ENCODE peak calls at places on chromosomes 1 and 21, in six cellular contexts. One of them, this sample, is unnamed.

GRCh38 chr1:6260433-6260934 is 414 bp downstream of the GPR153 start:
- DNase-seq in sigmoid colon: peak; percentile 77
- DNase-seq in breast epithelium: no peak
- DNase-seq in mammary epithelial cell: peak; percentile 28
- DNase-seq in cardiac fibroblast: peak; percentile 37
- DNase-seq in spleen: no peak
- DNase-seq in this sample: no peak

GRCh38 chr21:45926281-45926680 is 55.3 kb upstream of the COL6A1 start:
- DNase-seq in sigmoid colon: no peak
- DNase-seq in breast epithelium: no peak
- DNase-seq in mammary epithelial cell: no peak
- DNase-seq in cardiac fibroblast: peak; percentile 16
- DNase-seq in spleen: no peak
- DNase-seq in this sample: no peak

GRCh38 chr1:42922687-42923366 is 35.8 kb downstream of the SLC2A1 start:
- DNase-seq in sigmoid colon: no peak
- DNase-seq in breast epithelium: no peak
- DNase-seq in mammary epithelial cell: peak; percentile 72
- DNase-seq in cardiac fibroblast: peak; percentile 58
- DNase-seq in spleen: peak; percentile 65
- DNase-seq in this sample: peak; percentile 63

GRCh38 chr1:8706995-8707396 is 110.4 kb downstream of the RERE start:
- DNase-seq in sigmoid colon: no peak
- DNase-seq in breast epithelium: no peak
- DNase-seq in mammary epithelial cell: no peak
- DNase-seq in cardiac fibroblast: peak; percentile 73
- DNase-seq in spleen: no peak
- DNase-seq in this sample: peak; percentile 68

GRCh38 chr1:64975740-64976139 is 9.4 kb upstream of the JAK1 start:
- DNase-seq in sigmoid colon: no peak
- DNase-seq in breast epithelium: no peak
- DNase-seq in mammary epithelial cell: no peak
- DNase-seq in cardiac fibroblast: no peak
- DNase-seq in spleen: no peak
- DNase-seq in this sample: no peak

GRCh38 chr21:41673071-41673470 is 93.8 kb downstream of the RIPK4 start:
- DNase-seq in sigmoid colon: no peak
- DNase-seq in breast epithelium: no peak
- DNase-seq in mammary epithelial cell: no peak
- DNase-seq in cardiac fibroblast: no peak
- DNase-seq in spleen: peak; percentile 58
- DNase-seq in this sample: no peak

GRCh38 chr1:36994863-36995262 is 39.5 kb downstream of the GRIK3 start:
- DNase-seq in sigmoid colon: no peak
- DNase-seq in breast epithelium: no peak
- DNase-seq in mammary epithelial cell: no peak
- DNase-seq in cardiac fibroblast: no peak
- DNase-seq in spleen: no peak
- DNase-seq in this sample: no peak

GRCh38 chr1:10904396-10905358 is 107.8 kb upstream of the TARDBP start:
- DNase-seq in sigmoid colon: no peak
- DNase-seq in breast epithelium: no peak
- DNase-seq in mammary epithelial cell: no peak
- DNase-seq in cardiac fibroblast: peak; percentile 54
- DNase-seq in spleen: peak; percentile 84
- DNase-seq in this sample: peak; percentile 27

GRCh38 chr1:221246628-221247027 is 367.4 kb downstream of the HLX start:
- DNase-seq in sigmoid colon: no peak
- DNase-seq in breast epithelium: no peak
- DNase-seq in mammary epithelial cell: no peak
- DNase-seq in cardiac fibroblast: no peak
- DNase-seq in spleen: no peak
- DNase-seq in this sample: no peak

GRCh38 chr1:77516106-77516505 is 166.4 kb downstream of the ZZZ3 start:
- DNase-seq in sigmoid colon: no peak
- DNase-seq in breast epithelium: no peak
- DNase-seq in mammary epithelial cell: no peak
- DNase-seq in cardiac fibroblast: no peak
- DNase-seq in spleen: no peak
- DNase-seq in this sample: no peak

GRCh38 chr1:51086496-51087271 is 15.3 kb upstream of the C1orf185 start:
- DNase-seq in sigmoid colon: no peak
- DNase-seq in breast epithelium: no peak
- DNase-seq in mammary epithelial cell: no peak
- DNase-seq in cardiac fibroblast: no peak
- DNase-seq in spleen: no peak
- DNase-seq in this sample: no peak

GRCh38 chr1:51093566-51093965 is 8.5 kb upstream of the C1orf185 start:
- DNase-seq in sigmoid colon: no peak
- DNase-seq in breast epithelium: no peak
- DNase-seq in mammary epithelial cell: peak; percentile 83
- DNase-seq in cardiac fibroblast: peak; percentile 27
- DNase-seq in spleen: no peak
- DNase-seq in this sample: peak; percentile 27

DNA sequence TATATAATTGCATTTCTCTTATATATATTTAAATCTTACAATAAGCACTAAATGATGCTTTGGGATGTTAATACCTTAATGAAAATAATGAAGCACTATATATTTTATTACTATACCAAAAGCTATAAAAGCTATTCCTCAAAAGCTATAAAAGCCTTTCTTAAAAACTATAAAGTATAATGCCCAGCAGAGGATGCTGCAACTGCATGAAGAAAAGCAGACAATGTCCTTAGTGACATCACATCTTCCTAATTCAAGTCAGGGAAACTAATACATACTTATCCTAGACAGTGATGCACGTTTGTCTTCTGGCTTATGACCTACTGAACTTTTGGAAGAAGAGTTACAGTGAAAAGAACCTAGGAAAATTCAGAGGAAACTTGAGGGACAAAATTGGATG is 13.6 kb upstream of the C1orf185 start:
- DNase-seq in sigmoid colon: no peak
- DNase-seq in breast epithelium: no peak
- DNase-seq in mammary epithelial cell: no peak
- DNase-seq in cardiac fibroblast: peak; percentile 20
- DNase-seq in spleen: no peak
- DNase-seq in this sample: peak; percentile 22
- TF ChIP-seq CTCF in sigmoid colon: no peak
- TF ChIP-seq CTCF in breast epithelium: no peak
- TF ChIP-seq CTCF in mammary epithelial cell: peak; percentile 30
- TF ChIP-seq CTCF in cardiac fibroblast: peak; percentile 39
- TF ChIP-seq CTCF in spleen: no peak
- TF ChIP-seq CTCF in this sample: peak; percentile 23

GRCh38 chr1:191578281-191578680 is 580.0 kb upstream of the RGS18 start:
- DNase-seq in sigmoid colon: no peak
- DNase-seq in breast epithelium: no peak
- DNase-seq in mammary epithelial cell: no peak
- DNase-seq in cardiac fibroblast: no peak
- DNase-seq in spleen: no peak
- DNase-seq in this sample: no peak

GRCh38 chr1:191572479-191572878 is 585.8 kb upstream of the RGS18 start:
- DNase-seq in sigmoid colon: no peak
- DNase-seq in breast epithelium: no peak
- DNase-seq in mammary epithelial cell: no peak
- DNase-seq in cardiac fibroblast: no peak
- DNase-seq in spleen: no peak
- DNase-seq in this sample: no peak

GRCh38 chr1:191579019-191579418 is 579.2 kb upstream of the RGS18 start:
- DNase-seq in sigmoid colon: no peak
- DNase-seq in breast epithelium: no peak
- DNase-seq in mammary epithelial cell: no peak
- DNase-seq in cardiac fibroblast: peak; percentile 29
- DNase-seq in spleen: no peak
- DNase-seq in this sample: peak; percentile 38

GRCh38 chr1:191575180-191575579 is 583.1 kb upstream of the RGS18 start:
- DNase-seq in sigmoid colon: no peak
- DNase-seq in breast epithelium: no peak
- DNase-seq in mammary epithelial cell: no peak
- DNase-seq in cardiac fibroblast: no peak
- DNase-seq in spleen: no peak
- DNase-seq in this sample: no peak

DNA sequence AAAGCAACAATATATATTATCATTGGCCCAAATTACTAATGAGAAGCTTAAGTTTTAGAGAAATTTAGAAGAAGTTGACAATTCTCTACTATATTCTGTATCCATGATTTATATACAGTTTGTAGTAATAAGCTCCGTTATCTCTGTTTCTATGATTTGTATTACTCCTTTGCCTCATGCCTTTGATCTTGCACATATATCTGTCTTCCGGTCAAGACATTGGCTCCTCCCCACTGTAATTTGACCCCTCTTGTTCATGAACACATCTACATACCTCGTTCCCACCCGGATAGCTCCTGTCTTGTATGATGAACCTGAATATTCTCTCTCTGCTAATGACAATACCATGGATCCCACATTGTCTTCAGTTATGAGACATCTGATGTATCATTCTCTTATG is 581.0 kb upstream of the RGS18 start:
- DNase-seq in sigmoid colon: no peak
- DNase-seq in breast epithelium: no peak
- DNase-seq in mammary epithelial cell: no peak
- DNase-seq in cardiac fibroblast: no peak
- DNase-seq in spleen: no peak
- DNase-seq in this sample: no peak
- H3K4me3 ChIP-seq in sigmoid colon: no peak overlapping the region
- H3K4me3 ChIP-seq in breast epithelium: no peak overlapping the region
- H3K4me3 ChIP-seq in mammary epithelial cell: no peak overlapping the region
- H3K4me3 ChIP-seq in cardiac fibroblast: no peak overlapping the region
- H3K4me3 ChIP-seq in spleen: no peak overlapping the region
- H3K4me3 ChIP-seq in this sample: no peak overlapping the region

GRCh38 chr1:248691567-248692155 is 10.9 kb downstream of the OR14I1 start:
- DNase-seq in sigmoid colon: no peak
- DNase-seq in breast epithelium: no peak
- DNase-seq in mammary epithelial cell: no peak
- DNase-seq in cardiac fibroblast: no peak
- DNase-seq in spleen: no peak
- DNase-seq in this sample: no peak

GRCh38 chr1:248688527-248689298 is 13.9 kb downstream of the OR14I1 start:
- DNase-seq in sigmoid colon: no peak
- DNase-seq in breast epithelium: no peak
- DNase-seq in mammary epithelial cell: no peak
- DNase-seq in cardiac fibroblast: no peak
- DNase-seq in spleen: no peak
- DNase-seq in this sample: no peak

GRCh38 chr1:248681651-248682050 is 20.9 kb downstream of the OR14I1 start:
- DNase-seq in sigmoid colon: no peak
- DNase-seq in breast epithelium: no peak
- DNase-seq in mammary epithelial cell: no peak
- DNase-seq in cardiac fibroblast: no peak
- DNase-seq in spleen: no peak
- DNase-seq in this sample: no peak

GRCh38 chr1:248686815-248687214 is 15.8 kb downstream of the OR14I1 start:
- DNase-seq in sigmoid colon: no peak
- DNase-seq in breast epithelium: no peak
- DNase-seq in mammary epithelial cell: no peak
- DNase-seq in cardiac fibroblast: no peak
- DNase-seq in spleen: no peak
- DNase-seq in this sample: no peak
- TF ChIP-seq CTCF in sigmoid colon: no peak
- TF ChIP-seq CTCF in breast epithelium: no peak
- TF ChIP-seq CTCF in mammary epithelial cell: no peak
- TF ChIP-seq CTCF in cardiac fibroblast: no peak
- TF ChIP-seq CTCF in spleen: peak; percentile 28
- TF ChIP-seq CTCF in this sample: no peak

GRCh38 chr1:168834225-168834872 is 105.3 kb upstream of the DPT start:
- DNase-seq in sigmoid colon: no peak
- DNase-seq in breast epithelium: no peak
- DNase-seq in mammary epithelial cell: peak; percentile 17
- DNase-seq in cardiac fibroblast: peak; percentile 21
- DNase-seq in spleen: no peak
- DNase-seq in this sample: peak; percentile 29

GRCh38 chr1:168835153-168835648 is 106.2 kb upstream of the DPT start:
- DNase-seq in sigmoid colon: no peak
- DNase-seq in breast epithelium: no peak
- DNase-seq in mammary epithelial cell: no peak
- DNase-seq in cardiac fibroblast: no peak
- DNase-seq in spleen: no peak
- DNase-seq in this sample: no peak

GRCh38 chr1:168835791-168836190 is 106.8 kb upstream of the DPT start:
- DNase-seq in sigmoid colon: no peak
- DNase-seq in breast epithelium: no peak
- DNase-seq in mammary epithelial cell: peak; percentile 50
- DNase-seq in cardiac fibroblast: no peak
- DNase-seq in spleen: no peak
- DNase-seq in this sample: no peak

GRCh38 chr1:168833801-168834224 is 104.8 kb upstream of the DPT start:
- DNase-seq in sigmoid colon: no peak
- DNase-seq in breast epithelium: no peak
- DNase-seq in mammary epithelial cell: no peak
- DNase-seq in cardiac fibroblast: no peak
- DNase-seq in spleen: peak; percentile 78
- DNase-seq in this sample: no peak

GRCh38 chr1:168833352-168833751 is 104.3 kb upstream of the DPT start:
- DNase-seq in sigmoid colon: no peak
- DNase-seq in breast epithelium: no peak
- DNase-seq in mammary epithelial cell: no peak
- DNase-seq in cardiac fibroblast: no peak
- DNase-seq in spleen: no peak
- DNase-seq in this sample: no peak
- H3K4me3 ChIP-seq in sigmoid colon: no peak overlapping the region
- H3K4me3 ChIP-seq in breast epithelium: no peak overlapping the region
- H3K4me3 ChIP-seq in mammary epithelial cell: no peak overlapping the region
- H3K4me3 ChIP-seq in cardiac fibroblast: no peak overlapping the region
- H3K4me3 ChIP-seq in spleen: no peak overlapping the region
- H3K4me3 ChIP-seq in this sample: no peak overlapping the region

GRCh38 chr1:34742667-34743270 is 12.1 kb upstream of the GJB5 start:
- DNase-seq in sigmoid colon: peak; percentile 71
- DNase-seq in breast epithelium: peak; percentile 84
- DNase-seq in mammary epithelial cell: peak; percentile 63
- DNase-seq in cardiac fibroblast: peak; percentile 70
- DNase-seq in spleen: peak; percentile 92
- DNase-seq in this sample: peak; percentile 66
- TF ChIP-seq CTCF in sigmoid colon: peak; percentile 37
- TF ChIP-seq CTCF in breast epithelium: peak; percentile 38
- TF ChIP-seq CTCF in mammary epithelial cell: peak; percentile 92
- TF ChIP-seq CTCF in cardiac fibroblast: peak; percentile 98
- TF ChIP-seq CTCF in spleen: peak; percentile 66
- TF ChIP-seq CTCF in this sample: peak; percentile 87

DNA sequence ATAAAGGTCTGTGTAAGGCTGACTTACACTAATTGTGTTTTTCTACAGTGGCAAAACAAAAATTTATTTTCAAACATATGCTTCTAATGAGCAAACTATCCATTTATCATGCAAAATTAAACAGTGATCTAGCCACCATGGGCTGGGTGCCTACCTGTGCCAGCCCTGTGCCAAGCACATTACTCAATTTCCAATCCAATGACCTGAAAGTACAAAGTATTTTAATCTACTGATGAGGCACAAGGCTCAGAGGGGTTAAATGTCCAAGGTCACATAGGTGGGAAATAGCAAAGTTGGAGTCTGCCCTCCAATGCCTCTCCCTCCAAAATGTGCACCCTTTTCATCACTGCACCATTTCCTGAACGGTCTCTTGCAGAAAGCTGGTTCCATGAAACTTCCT is 279.1 kb upstream of the FMN2 start:
- DNase-seq in sigmoid colon: no peak
- DNase-seq in breast epithelium: no peak
- DNase-seq in mammary epithelial cell: no peak
- DNase-seq in cardiac fibroblast: no peak
- DNase-seq in spleen: no peak
- DNase-seq in this sample: no peak
- H3K4me3 ChIP-seq in sigmoid colon: no peak overlapping the region
- H3K4me3 ChIP-seq in breast epithelium: no peak overlapping the region
- H3K4me3 ChIP-seq in mammary epithelial cell: no peak overlapping the region
- H3K4me3 ChIP-seq in cardiac fibroblast: no peak overlapping the region
- H3K4me3 ChIP-seq in spleen: no peak overlapping the region
- H3K4me3 ChIP-seq in this sample: no peak overlapping the region

This sample was measured in fibroblast of pulmonary artery.